ENCODE peak calls at places on chromosomes 1 and 21, in four cellular contexts. K is left cardiac atrium, Y is D341Med, S is GM12892. F is an unnamed sample.

GRCh38 chr1:36751525-36751924 is 268.8 kb upstream of the CSF3R start:
- DNase-seq in K (no peak), Y (no peak), S (no peak), F (no peak)

GRCh38 chr1:201633811-201634210 is 94.9 kb downstream of the NAV1 start:
- DNase-seq in K (no peak), Y (peak), S (no peak), F (no peak)

GRCh38 chr1:51518730-51519047 is 377 bp downstream of the EPS15 start:
- DNase-seq in K (peak), Y (no peak), S (peak), F (no peak)

GRCh38 chr21:36385909-36386642 is 884 bp downstream of the CHAF1B start:
- DNase-seq in K (no peak), Y (no peak), S (no peak), F (no peak)

GRCh38 chr21:36848875-36849274 is 117.6 kb downstream of the HLCS start:
- DNase-seq in K (no peak), Y (no peak), S (no peak), F (no peak)

GRCh38 chr1:38029725-38030511 is 16.7 kb downstream of the POU3F1 start:
- DNase-seq in K (peak), Y (no peak), S (peak), F (no peak)

GRCh38 chr21:35291963-35292627 is 243.0 kb upstream of the RUNX1 start:
- DNase-seq in K (no peak), Y (no peak), S (no peak), F (no peak)

GRCh38 chr1:232974971-232975370 is 24.6 kb downstream of the NTPCR start:
- DNase-seq in K (no peak), Y (no peak), S (no peak), F (no peak)

GRCh38 chr1:100010804-100011203 is 41.0 kb downstream of the SLC35A3 start:
- DNase-seq in K (no peak), Y (no peak), S (no peak), F (no peak)

GRCh38 chr1:85602536-85602935 is 22.0 kb downstream of the CCN1 start:
- DNase-seq in K (no peak), Y (no peak), S (no peak), F (no peak)

GRCh38 chr1:92956254-92956653 is 5.0 kb downstream of the DIPK1A start:
- DNase-seq in K (no peak), Y (no peak), S (no peak), F (no peak)

GRCh38 chr21:43717967-43718871 is 710 bp upstream of the PDXK start:
- DNase-seq in K (peak), Y (no peak), S (no peak), F (no peak)

GRCh38 chr1:54323324-54323739 is 82.9 kb downstream of the SSBP3 start:
- DNase-seq in K (no peak), Y (no peak), S (no peak), F (no peak)

GRCh38 chr1:231272173-231272572 is 31.2 kb downstream of the GNPAT start:
- DNase-seq in K (no peak), Y (no peak), S (no peak), F (no peak)

GRCh38 chr1:29563571-29563970 is 327.2 kb downstream of the PTPRU start:
- DNase-seq in K (no peak), Y (no peak), S (no peak), F (no peak)

GRCh38 chr1:153465728-153466625 is 5.5 kb upstream of the S100A7 start:
- DNase-seq in K (peak), Y (peak), S (peak), F (peak)

GRCh38 chr1:21638531-21639341 is 30.4 kb downstream of the RAP1GAP start:
- DNase-seq in K (peak), Y (no peak), S (no peak), F (no peak)

GRCh38 chr1:210816136-210816535 is 317.8 kb downstream of the KCNH1 start:
- DNase-seq in K (no peak), Y (no peak), S (no peak), F (no peak)

GRCh38 chr1:88291902-88292301 is 392.2 kb upstream of the PKN2 start:
- DNase-seq in K (no peak), Y (peak), S (no peak), F (no peak)

GRCh38 chr21:42360317-42360716 is 6.0 kb downstream of the TFF1 start:
- DNase-seq in K (no peak), Y (no peak), S (no peak), F (no peak)

GRCh38 chr1:9169601-9170137 is 40.8 kb upstream of the GPR157 start:
- DNase-seq in K (no peak), Y (peak), S (no peak), F (no peak)

GRCh38 chr1:172778461-172779455 is 119.9 kb downstream of the FASLG start:
- DNase-seq in K (no peak), Y (no peak), S (peak), F (no peak)

GRCh38 chr1:39127513-39127912 is 77.0 kb upstream of the MACF1 start:
- DNase-seq in K (no peak), Y (no peak), S (no peak), F (no peak)

GRCh38 chr1:44924835-44925464 is 61.4 kb downstream of the EIF2B3 start:
- DNase-seq in K (no peak), Y (no peak), S (no peak), F (no peak)

GRCh38 chr1:227994632-227995300 is 12.0 kb upstream of the WNT3A start:
- DNase-seq in K (no peak), Y (no peak), S (no peak), F (peak)

GRCh38 chr1:169595764-169596711 is 9.8 kb upstream of the F5 start:
- DNase-seq in K (no peak), Y (no peak), S (no peak), F (no peak)

GRCh38 chr1:50268049-50268448 is 155.2 kb downstream of the DMRTA2 start:
- DNase-seq in K (no peak), Y (no peak), S (no peak), F (no peak)

GRCh38 chr1:161162052-161162451 is 2.8 kb downstream of the USP21 start:
- DNase-seq in K (peak), Y (no peak), S (no peak), F (no peak)